ENCODE peak calls at places on chromosomes 4 and X, in five cellular contexts. C, M, A, D and W are unnamed samples.

GRCh38 chrX:295136-295535 is 14.0 kb downstream of the PLCXD1 start:
- DNase-seq in M (no peak), A (no peak), D (no peak), C (no peak), W (no peak)

GRCh38 chr4:76883147-76883546 is 14.8 kb downstream of the SOWAHB start:
- DNase-seq in D (no peak), M (no peak), C (no peak), A (no peak), W (no peak)

GRCh38 chrX:20181563-20182329 is 40.1 kb upstream of the EIF1AX start:
- DNase-seq in M (no peak), C (no peak), A (no peak), D (no peak), W (no peak)

GRCh38 chr4:74543983-74544382 is 99.0 kb downstream of the AREG start:
- DNase-seq in C (no peak), A (no peak), M (no peak), D (no peak), W (no peak)

GRCh38 chr4:104901438-104901837 is 245.2 kb upstream of the TET2 start:
- DNase-seq in A (no peak), D (no peak), C (no peak), M (no peak), W (no peak)

GRCh38 chrX:48530736-48531135 is 8.8 kb upstream of the TBC1D25 start:
- DNase-seq in M (no peak), C (no peak), D (no peak), A (no peak), W (no peak)

GRCh38 chrX:153908219-153908875 is 3.9 kb downstream of the AVPR2 start:
- DNase-seq in M (no peak), A (no peak), D (no peak), C (no peak), W (no peak)

GRCh38 chr4:47731182-47731581 is 106.7 kb downstream of the CORIN start:
- DNase-seq in D (no peak), C (no peak), M (no peak), A (no peak), W (no peak)

GRCh38 chr4:152073738-152074137 is 312.9 kb upstream of the GATB start:
- DNase-seq in A (no peak), M (no peak), C (no peak), D (no peak), W (no peak)

GRCh38 chr4:136032391-136032790 is 1499.9 kb downstream of the PCDH18 start:
- DNase-seq in C (no peak), A (no peak), M (no peak), D (no peak), W (no peak)

GRCh38 chr4:161336621-161337020 is 827.2 kb downstream of the FSTL5 start:
- DNase-seq in D (no peak), M (no peak), C (no peak), A (no peak), W (no peak)

GRCh38 chr4:152278505-152279301 is 257.2 kb downstream of the FBXW7 start:
- DNase-seq in M (no peak), C (peak; percentile 71), D (no peak), A (no peak), W (no peak)

GRCh38 chrX:103919336-103919682 is 43.1 kb upstream of the TMSB15B start:
- DNase-seq in C (no peak), D (no peak), M (no peak), A (no peak), W (peak; percentile 58)

DNA sequence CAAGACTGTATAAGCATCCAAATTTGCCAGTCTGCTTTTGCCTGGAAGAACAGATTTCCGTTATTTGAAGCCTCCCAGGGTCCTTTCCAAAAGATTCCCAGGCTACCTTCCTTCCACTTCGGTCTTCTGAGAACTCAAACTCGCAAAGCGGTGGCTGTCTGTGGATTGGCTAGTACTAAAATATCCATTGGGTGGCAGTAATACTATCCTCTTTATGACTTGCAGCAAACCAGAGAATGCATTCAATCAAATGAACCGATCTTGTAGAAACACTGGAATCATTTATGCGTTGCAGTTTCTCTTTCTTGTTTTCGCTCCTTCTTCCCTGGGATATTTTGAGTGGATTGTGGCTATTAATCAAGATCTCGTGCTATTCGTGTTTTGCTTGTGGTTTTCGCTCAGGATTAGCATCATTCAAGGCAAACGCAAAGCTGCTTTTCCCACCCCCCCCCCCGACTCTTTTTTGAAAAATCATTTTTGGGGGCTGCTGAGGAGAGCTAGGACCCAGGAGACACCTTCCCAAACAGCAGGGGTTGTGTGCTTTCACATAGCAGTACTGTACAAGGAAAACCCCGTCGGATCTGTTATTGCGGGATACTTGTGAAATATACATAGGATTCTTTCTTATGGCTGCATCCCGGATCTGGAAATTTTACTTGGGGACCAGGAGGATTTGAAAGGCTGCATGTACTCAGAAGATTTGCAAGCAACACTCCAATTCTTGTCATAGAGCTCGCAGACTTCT is at the start of gene IL1RAPL1:
- DNase-seq in M (no peak), C (no peak), D (no peak), A (no peak), W (peak; percentile 16)
- TF ChIP-seq FOXM1 in M (no peak), C (no peak), D (no peak), A (no peak), W (no peak)

DNA sequence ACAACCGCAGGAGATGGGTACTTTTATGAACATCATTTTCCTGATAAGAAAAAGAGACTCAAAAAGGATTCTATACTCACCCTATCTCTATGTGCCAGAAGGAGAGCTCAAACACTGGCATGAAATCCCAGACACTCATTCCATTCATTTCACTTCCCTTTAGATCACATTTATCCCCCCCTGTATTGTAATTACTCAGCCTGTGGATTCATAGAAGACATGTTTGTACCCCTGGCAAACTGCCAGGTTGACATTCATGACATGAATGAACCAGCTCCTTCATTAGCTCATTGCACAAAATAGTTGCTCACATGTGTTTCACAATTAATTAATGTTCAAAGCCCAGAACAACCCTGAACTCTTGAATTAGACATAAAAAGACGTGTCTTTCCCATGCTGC is 4.9 kb downstream of the SMR3A start:
- DNase-seq in D (no peak), M (no peak), A (peak; percentile 23), C (no peak), W (no peak)
- TF ChIP-seq FOXM1 in D (no peak), M (no peak), A (no peak), C (no peak), W (no peak)

DNA sequence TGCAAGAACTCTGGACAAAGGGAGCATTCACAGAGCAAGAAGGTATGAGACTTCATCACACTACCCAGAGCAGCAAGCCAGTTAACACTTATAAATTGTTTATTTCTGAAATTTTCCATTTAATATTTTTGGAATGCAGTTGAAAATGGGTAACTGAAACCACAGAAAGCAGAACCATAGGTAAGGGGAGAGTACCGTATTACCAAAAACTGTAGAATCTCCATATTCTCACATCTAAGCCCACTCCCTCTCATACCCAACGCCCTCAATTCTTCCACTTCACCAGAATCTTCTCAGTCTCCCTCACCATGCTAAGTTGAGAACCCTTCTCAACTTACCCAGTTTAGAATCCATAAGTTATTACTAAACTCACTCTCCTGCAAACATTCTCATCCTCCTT is 277.8 kb downstream of the SPOCK3 start:
- DNase-seq in C (no peak), D (no peak), M (no peak), A (no peak), W (no peak)
- TF ChIP-seq FOXM1 in C (no peak), D (no peak), M (no peak), A (no peak), W (no peak)

GRCh38 chr4:61505773-61506640 is 305.9 kb downstream of the ADGRL3 start:
- DNase-seq in D (no peak), A (no peak), M (no peak), C (no peak), W (no peak)

GRCh38 chr4:61501812-61502211 is 301.7 kb downstream of the ADGRL3 start:
- DNase-seq in D (peak; percentile 43), C (no peak), A (no peak), M (no peak), W (no peak)

GRCh38 chr4:61500883-61501282 is 300.8 kb downstream of the ADGRL3 start:
- DNase-seq in C (no peak), D (no peak), M (no peak), A (no peak), W (no peak)
- TF ChIP-seq FOXM1 in C (no peak), D (no peak), M (no peak), A (no peak), W (no peak)

GRCh38 chr4:187602339-187603092 is 393.1 kb upstream of the ZFP42 start:
- DNase-seq in M (no peak), A (no peak), D (no peak), C (no peak), W (no peak)
- TF ChIP-seq FOXM1 in M (no peak), A (no peak), D (no peak), C (no peak), W (no peak)

GRCh38 chrX:65587616-65588526 is 53.3 kb upstream of the LAS1L start:
- DNase-seq in M (peak; percentile 63), D (no peak), A (no peak), C (no peak), W (no peak)
- TF ChIP-seq FOXM1 in M (no peak), D (no peak), A (no peak), C (no peak), W (no peak)

GRCh38 chr4:142416121-142416520 is 430.0 kb downstream of the INPP4B start:
- DNase-seq in D (no peak), C (no peak), A (no peak), M (no peak), W (no peak)
- TF ChIP-seq FOXM1 in D (no peak), C (no peak), A (no peak), M (no peak), W (no peak)

GRCh38 chr4:256492-256891 is 48.8 kb downstream of the ZNF732 start:
- DNase-seq in A (no peak), D (no peak), C (no peak), M (no peak), W (no peak)
- TF ChIP-seq FOXM1 in A (no peak), D (no peak), C (no peak), M (no peak), W (no peak)